ENCODE peak calls at places on chromosomes 13 and 19, in eight cellular contexts. L is activated T-helper 1 cell treated with Interleukin-2 at 50 U/mL for 16 hours; N is putamen; V is stimulated activated CD8-positive, alpha-beta memory T cell treated with anti-CD3 and anti-CD28 coated beads, Interleukin-7, amount 100 ng/mL, for 1 hour; R is iPS-NIHi11; I is KBM-7; H is hypothalamus; A is activated CD8-positive, alpha-beta T cell treated with anti-CD3 and anti-CD28 coated beads, Interleukin-2, amount 10 ng/mL, durations not matched to agents 7 days and 5 days. F is an unnamed sample.
A peak's percentile ranks its signal among the peaks of the same experiment; 100 is the strongest.

GRCh38 chr13:60617863-60618733 is 221.1 kb downstream of the TDRD3 start:
- DNase-seq in V (no peak), L (no peak), H (no peak), I (no peak), A (no peak), R (peak; percentile 42), N (peak; percentile 8), F (no peak)

GRCh38 chr19:42175335-42175734 is 42.1 kb downstream of the DEDD2 start:
- DNase-seq in V (no peak), I (no peak), R (no peak), A (no peak), N (no peak), L (no peak), H (no peak), F (no peak)

GRCh38 chr13:29801102-29801501 is 49.3 kb downstream of the UBL3 start:
- DNase-seq in V (no peak), H (no peak), A (no peak), N (no peak), L (no peak), R (no peak), I (no peak), F (no peak)

GRCh38 chr13:45781553-45782326 is 69.8 kb downstream of the SIAH3 start:
- DNase-seq in H (no peak), N (no peak), L (no peak), R (peak; percentile 25), I (peak; percentile 32), A (no peak), V (no peak), F (no peak)

GRCh38 chr19:16076958-16077611 is 790 bp downstream of the TPM4 start:
- DNase-seq in I (no peak), V (no peak), A (no peak), H (peak; percentile 36), N (no peak), L (no peak), R (no peak), F (no peak)

GRCh38 chr19:7197760-7198696 is 96.2 kb downstream of the INSR start:
- DNase-seq in N (peak; percentile 93), I (peak; percentile 94), R (peak; percentile 97), V (peak; percentile 81), L (peak; percentile 85), A (peak; percentile 92), H (peak; percentile 68), F (peak; percentile 59)

GRCh38 chr13:40438999-40439797 is 227.2 kb downstream of the FOXO1 start:
- DNase-seq in I (no peak), H (no peak), L (no peak), R (no peak), V (no peak), N (no peak), A (peak; percentile 46), F (no peak)

GRCh38 chr13:109782823-109783411 is 3.5 kb downstream of the IRS2 start:
- DNase-seq in H (no peak), N (no peak), I (no peak), R (no peak), A (no peak), V (no peak), L (no peak), F (no peak)

GRCh38 chr13:77919351-77920294 is 992 bp upstream of the EDNRB start:
- DNase-seq in A (no peak), I (no peak), H (peak; percentile 6), N (peak; percentile 31), V (no peak), L (no peak), R (peak; percentile 70), F (no peak)

GRCh38 chr19:29620931-29621351 is 14.9 kb downstream of the POP4 start:
- DNase-seq in H (no peak), V (no peak), I (no peak), L (peak; percentile 20), A (peak; percentile 71), N (no peak), R (no peak), F (no peak)

GRCh38 chr13:106041445-106041844 is 494.0 kb downstream of the EFNB2 start:
- DNase-seq in I (no peak), A (no peak), L (no peak), R (no peak), V (no peak), H (no peak), N (peak; percentile 55), F (no peak)

GRCh38 chr19:31648347-31648746 is 299.1 kb upstream of the TSHZ3 start:
- DNase-seq in I (no peak), L (no peak), H (no peak), A (no peak), R (no peak), N (no peak), V (no peak), F (no peak)

GRCh38 chr19:17703823-17704463 is 15.3 kb upstream of the MAP1S start:
- DNase-seq in V (peak; percentile 41), H (no peak), I (peak; percentile 72), L (peak; percentile 57), R (peak; percentile 72), A (peak; percentile 74), N (no peak), F (peak; percentile 62)

GRCh38 chr19:1097810-1098176 is 2.6 kb upstream of the POLR2E start:
- DNase-seq in H (no peak), I (no peak), V (no peak), N (no peak), R (no peak), L (no peak), A (no peak), F (no peak)

GRCh38 chr13:71866173-71867091 is 572 bp downstream of the DACH1 start:
- DNase-seq in N (no peak), H (no peak), A (no peak), V (no peak), R (peak; percentile 23), L (no peak), I (peak; percentile 21), F (no peak)

GRCh38 chr13:26664942-26665341 is 95.6 kb downstream of the GPR12 start:
- DNase-seq in N (no peak), A (no peak), R (no peak), V (no peak), I (no peak), H (no peak), L (no peak), F (no peak)

GRCh38 chr13:110512198-110512740 is 49.3 kb downstream of the RAB20 start:
- DNase-seq in I (no peak), N (no peak), A (no peak), H (no peak), R (no peak), L (no peak), V (no peak), F (no peak)

GRCh38 chr13:27001705-27002104 is 169.9 kb downstream of the USP12 start:
- DNase-seq in I (no peak), N (no peak), H (no peak), L (no peak), V (no peak), R (no peak), A (no peak), F (no peak)

GRCh38 chr13:96492758-96493157 is 402.9 kb downstream of the HS6ST3 start:
- DNase-seq in L (no peak), N (no peak), R (no peak), H (no peak), I (no peak), V (no peak), A (no peak), F (no peak)